ENCODE peak calls at places on chromosomes 3 and 15, in five cellular contexts. M, K, B, Q and F are unnamed samples.

GRCh38 chr3:50365080-50365841 is 5.9 kb upstream of the TMEM115 start:
- DNase-seq in M (peak), K (peak), B (peak), Q (peak), F (no peak)

GRCh38 chr3:139917226-139917785 is 17.7 kb upstream of the CLSTN2 start:
- DNase-seq in M (no peak), K (no peak), B (no peak), Q (no peak), F (no peak)

GRCh38 chr15:77021803-77022381 is 27.0 kb downstream of the PSTPIP1 start:
- DNase-seq in M (peak), K (no peak), B (peak), Q (peak), F (peak)

GRCh38 chr3:109050591-109051167 is 67.3 kb downstream of the MORC1 start:
- DNase-seq in M (peak), K (no peak), B (no peak), Q (no peak), F (no peak)

GRCh38 chr15:30827625-30828303 is 76.0 kb upstream of the FAN1 start:
- DNase-seq in M (no peak), K (no peak), B (no peak), Q (no peak), F (no peak)

GRCh38 chr3:176430244-176430893 is 766.9 kb downstream of the TBL1XR1 start:
- DNase-seq in M (peak), K (peak), B (peak), Q (no peak), F (peak)

GRCh38 chr3:29764603-29765254 is 483.9 kb downstream of the RBMS3 start:
- DNase-seq in M (peak), K (peak), B (peak), Q (no peak), F (peak)

GRCh38 chr3:5186854-5187151 is 704 bp upstream of the EDEM1 start:
- DNase-seq in M (no peak), K (no peak), B (peak), Q (no peak), F (no peak)

GRCh38 chr3:52845157-52845556 is 10.3 kb upstream of the MUSTN1 start:
- DNase-seq in M (peak), K (no peak), B (peak), Q (no peak), F (no peak)

GRCh38 chr15:86834115-86834863 is 754.6 kb downstream of the AGBL1 start:
- DNase-seq in M (no peak), K (no peak), B (no peak), Q (no peak), F (no peak)

GRCh38 chr3:149628957-149629670 is 28.7 kb downstream of the WWTR1 start:
- DNase-seq in M (no peak), K (no peak), B (peak), Q (no peak), F (no peak)

GRCh38 chr3:144875251-144875650 is 903.6 kb downstream of the DIPK2A start:
- DNase-seq in M (no peak), K (no peak), B (peak), Q (no peak), F (peak)

GRCh38 chr15:59516655-59517461 is 78.9 kb downstream of the FAM81A start:
- DNase-seq in M (no peak), K (no peak), B (no peak), Q (no peak), F (no peak)

GRCh38 chr15:80568298-80568697 is 126.8 kb upstream of the ABHD17C start:
- DNase-seq in M (peak), K (no peak), B (no peak), Q (no peak), F (no peak)

GRCh38 chr3:149120051-149120972 is 9.1 kb upstream of the HPS3 start:
- DNase-seq in M (peak), K (peak), B (peak), Q (no peak), F (peak)

GRCh38 chr15:72037321-72037720 is 80.6 kb downstream of the MYO9A start:
- DNase-seq in M (peak), K (no peak), B (no peak), Q (no peak), F (no peak)

GRCh38 chr3:188554404-188554803 is 400.4 kb downstream of the LPP start:
- DNase-seq in M (peak), K (peak), B (peak), Q (no peak), F (peak)

GRCh38 chr15:76393614-76394013 is 57.0 kb downstream of the ISL2 start:
- DNase-seq in M (peak), K (no peak), B (no peak), Q (no peak), F (no peak)

GRCh38 chr15:90557651-90558084 is 27.9 kb downstream of the CRTC3 start:
- DNase-seq in M (peak), K (no peak), B (peak), Q (no peak), F (no peak)

GRCh38 chr3:11201246-11202024 is 47.1 kb downstream of the HRH1 start:
- DNase-seq in M (no peak), K (no peak), B (peak), Q (no peak), F (no peak)

GRCh38 chr15:88717342-88718017 is 78.7 kb downstream of the ISG20 start:
- DNase-seq in M (no peak), K (no peak), B (no peak), Q (no peak), F (no peak)

GRCh38 chr15:48336940-48337339 is 5.7 kb downstream of the DUT start:
- DNase-seq in M (no peak), K (no peak), B (peak), Q (no peak), F (no peak)

GRCh38 chr15:84750583-84751092 is 2.2 kb downstream of the ZNF592 start:
- DNase-seq in M (no peak), K (no peak), B (no peak), Q (no peak), F (no peak)

GRCh38 chr3:66028457-66028856 is 10.3 kb downstream of the MAGI1 start:
- DNase-seq in M (no peak), K (no peak), B (no peak), Q (no peak), F (no peak)

GRCh38 chr3:102605146-102605545 is 170.3 kb downstream of the ZPLD1 start:
- DNase-seq in M (no peak), K (no peak), B (no peak), Q (no peak), F (no peak)

GRCh38 chr15:78084359-78084750 is 6.8 kb upstream of the TBC1D2B start:
- DNase-seq in M (no peak), K (no peak), B (no peak), Q (no peak), F (no peak)

GRCh38 chr3:190677001-190677400 is 163.1 kb downstream of the IL1RAP start:
- DNase-seq in M (no peak), K (no peak), B (no peak), Q (no peak), F (no peak)
- H3K4me3 ChIP-seq in M (no peak), K (no peak), B (no peak), Q (no peak), F (no peak)

GRCh38 chr3:49121244-49121671 is 635 bp upstream of the USP19 start:
- DNase-seq in M (no peak), K (no peak), B (no peak), Q (no peak), F (no peak)
- H3K4me3 ChIP-seq in M (peak), K (peak), B (peak), Q (peak), F (no peak)

GRCh38 chr15:98896802-98897732 is 110.5 kb downstream of the PGPEP1L start:
- DNase-seq in M (peak), K (peak), B (peak), Q (no peak), F (peak)
- H3K4me3 ChIP-seq in M (no peak), K (no peak), B (peak), Q (no peak), F (no peak)

GRCh38 chr15:33156021-33156420 is 38.5 kb downstream of the FMN1 start:
- DNase-seq in M (no peak), K (no peak), B (no peak), Q (no peak), F (no peak)

GRCh38 chr15:33150993-33151392 is 43.5 kb downstream of the FMN1 start:
- DNase-seq in M (no peak), K (no peak), B (no peak), Q (no peak), F (no peak)

GRCh38 chr15:33154366-33155166 is 39.9 kb downstream of the FMN1 start:
- DNase-seq in M (peak), K (no peak), B (peak), Q (no peak), F (peak)

GRCh38 chr15:33152502-33153109 is 41.9 kb downstream of the FMN1 start:
- DNase-seq in M (no peak), K (no peak), B (peak), Q (no peak), F (no peak)

GRCh38 chr15:33153548-33153947 is 41.0 kb downstream of the FMN1 start:
- DNase-seq in M (no peak), K (no peak), B (no peak), Q (no peak), F (no peak)
- H3K4me3 ChIP-seq in M (no peak), K (no peak), B (no peak), Q (no peak), F (no peak)

GRCh38 chr3:114417682-114418081 is 123.9 kb downstream of the TIGIT start:
- DNase-seq in M (no peak), K (no peak), B (no peak), Q (no peak), F (no peak)
- H3K4me3 ChIP-seq in M (no peak), K (no peak), B (no peak), Q (no peak), F (no peak)